ENCODE peak calls at places on chromosomes 3 and 15, in four cellular contexts. One of them, this sample, is unnamed.

GRCh38 chr3:30578479-30578878 is 27.9 kb upstream of the TGFBR2 start:
- DNase-seq in cardiac muscle cell: no peak
- DNase-seq in CD8-positive, alpha-beta memory T cell: no peak
- DNase-seq in lower lobe of right lung: peak; percentile 49
- DNase-seq in this sample: no peak

GRCh38 chr3:122416966-122417365 is 1.1 kb upstream of the WDR5B start:
- DNase-seq in lower lobe of right lung: no peak
- DNase-seq in cardiac muscle cell: no peak
- DNase-seq in CD8-positive, alpha-beta memory T cell: no peak
- DNase-seq in this sample: no peak

GRCh38 chr3:112092439-112093179 is 6.4 kb downstream of the C3orf52 start:
- DNase-seq in CD8-positive, alpha-beta memory T cell: no peak
- DNase-seq in cardiac muscle cell: peak; percentile 65
- DNase-seq in lower lobe of right lung: no peak
- DNase-seq in this sample: no peak

GRCh38 chr3:125431912-125432587 is 56.9 kb upstream of the ZNF148 start:
- DNase-seq in lower lobe of right lung: no peak
- DNase-seq in cardiac muscle cell: no peak
- DNase-seq in CD8-positive, alpha-beta memory T cell: no peak
- DNase-seq in this sample: no peak

GRCh38 chr15:51499379-51499976 is 123.1 kb downstream of the DMXL2 start:
- DNase-seq in cardiac muscle cell: peak; percentile 1
- DNase-seq in CD8-positive, alpha-beta memory T cell: no peak
- DNase-seq in lower lobe of right lung: no peak
- DNase-seq in this sample: no peak

GRCh38 chr3:12170207-12170606 is 11.5 kb upstream of the TIMP4 start:
- DNase-seq in CD8-positive, alpha-beta memory T cell: no peak
- DNase-seq in cardiac muscle cell: no peak
- DNase-seq in lower lobe of right lung: no peak
- DNase-seq in this sample: no peak

GRCh38 chr15:43244092-43244491 is 22.6 kb downstream of the TGM5 start:
- DNase-seq in cardiac muscle cell: no peak
- DNase-seq in lower lobe of right lung: no peak
- DNase-seq in CD8-positive, alpha-beta memory T cell: no peak
- DNase-seq in this sample: no peak

GRCh38 chr3:4508048-4508981 is 15.2 kb downstream of the ITPR1 start:
- DNase-seq in lower lobe of right lung: no peak
- DNase-seq in CD8-positive, alpha-beta memory T cell: no peak
- DNase-seq in cardiac muscle cell: no peak
- DNase-seq in this sample: no peak

GRCh38 chr3:194286747-194287146 is 64.4 kb downstream of the CPN2 start:
- DNase-seq in cardiac muscle cell: no peak
- DNase-seq in lower lobe of right lung: no peak
- DNase-seq in CD8-positive, alpha-beta memory T cell: no peak
- DNase-seq in this sample: no peak

GRCh38 chr15:74121040-74121439 is 9.3 kb upstream of the ISLR2 start:
- DNase-seq in CD8-positive, alpha-beta memory T cell: no peak
- DNase-seq in lower lobe of right lung: no peak
- DNase-seq in cardiac muscle cell: no peak
- DNase-seq in this sample: no peak

GRCh38 chr3:42031808-42032475 is 59.2 kb upstream of the TRAK1 start:
- DNase-seq in cardiac muscle cell: peak; percentile 80
- DNase-seq in CD8-positive, alpha-beta memory T cell: no peak
- DNase-seq in lower lobe of right lung: no peak
- DNase-seq in this sample: no peak

GRCh38 chr3:196198081-196198675 is 13.0 kb downstream of the ZDHHC19 start:
- DNase-seq in cardiac muscle cell: no peak
- DNase-seq in CD8-positive, alpha-beta memory T cell: no peak
- DNase-seq in lower lobe of right lung: no peak
- DNase-seq in this sample: no peak

GRCh38 chr3:122101646-122102045 is 46.5 kb downstream of the CD86 start:
- DNase-seq in cardiac muscle cell: peak; percentile 78
- DNase-seq in lower lobe of right lung: no peak
- DNase-seq in CD8-positive, alpha-beta memory T cell: no peak
- DNase-seq in this sample: no peak

GRCh38 chr3:124985358-124985757 is 50.8 kb upstream of the MUC13 start:
- DNase-seq in CD8-positive, alpha-beta memory T cell: no peak
- DNase-seq in cardiac muscle cell: no peak
- DNase-seq in lower lobe of right lung: no peak
- DNase-seq in this sample: no peak

GRCh38 chr3:104673981-104674380 is 692.7 kb upstream of the ALCAM start:
- DNase-seq in cardiac muscle cell: no peak
- DNase-seq in CD8-positive, alpha-beta memory T cell: no peak
- DNase-seq in lower lobe of right lung: no peak
- DNase-seq in this sample: no peak

GRCh38 chr3:142282503-142282902 is 57.1 kb upstream of the GK5 start:
- DNase-seq in cardiac muscle cell: no peak
- DNase-seq in lower lobe of right lung: no peak
- DNase-seq in CD8-positive, alpha-beta memory T cell: no peak
- DNase-seq in this sample: no peak

GRCh38 chr3:16789344-16790100 is 95.2 kb upstream of the PLCL2 start:
- DNase-seq in lower lobe of right lung: no peak
- DNase-seq in cardiac muscle cell: no peak
- DNase-seq in CD8-positive, alpha-beta memory T cell: peak; percentile 8
- DNase-seq in this sample: no peak

GRCh38 chr15:96183927-96184266 is 146.6 kb upstream of the NR2F2 start:
- DNase-seq in CD8-positive, alpha-beta memory T cell: no peak
- DNase-seq in cardiac muscle cell: no peak
- DNase-seq in lower lobe of right lung: no peak
- DNase-seq in this sample: no peak

GRCh38 chr3:172321035-172321434 is 127.2 kb downstream of the GHSR start:
- DNase-seq in lower lobe of right lung: no peak
- DNase-seq in CD8-positive, alpha-beta memory T cell: no peak
- DNase-seq in cardiac muscle cell: no peak
- DNase-seq in this sample: no peak

GRCh38 chr3:48428863-48429415 is 947 bp downstream of the PLXNB1 start:
- DNase-seq in CD8-positive, alpha-beta memory T cell: no peak
- DNase-seq in cardiac muscle cell: peak; percentile 67
- DNase-seq in lower lobe of right lung: peak; percentile 53
- DNase-seq in this sample: no peak

GRCh38 chr3:64213224-64213893 is 11.9 kb downstream of the PRICKLE2 start:
- DNase-seq in lower lobe of right lung: no peak
- DNase-seq in cardiac muscle cell: no peak
- DNase-seq in CD8-positive, alpha-beta memory T cell: no peak
- DNase-seq in this sample: no peak

GRCh38 chr3:169607909-169608308 is 55.6 kb downstream of the MECOM start:
- DNase-seq in cardiac muscle cell: no peak
- DNase-seq in CD8-positive, alpha-beta memory T cell: no peak
- DNase-seq in lower lobe of right lung: no peak
- DNase-seq in this sample: no peak

GRCh38 chr3:60182697-60183096 is 1068.6 kb downstream of the FHIT start:
- DNase-seq in CD8-positive, alpha-beta memory T cell: no peak
- DNase-seq in cardiac muscle cell: no peak
- DNase-seq in lower lobe of right lung: no peak
- DNase-seq in this sample: no peak

GRCh38 chr15:89356634-89357298 is 22.1 kb upstream of the POLG start:
- DNase-seq in CD8-positive, alpha-beta memory T cell: no peak
- DNase-seq in cardiac muscle cell: no peak
- DNase-seq in lower lobe of right lung: no peak
- DNase-seq in this sample: no peak

GRCh38 chr3:194089357-194090177 is 46.4 kb upstream of the HES1 start:
- DNase-seq in CD8-positive, alpha-beta memory T cell: no peak
- DNase-seq in cardiac muscle cell: no peak
- DNase-seq in lower lobe of right lung: peak; percentile 87
- DNase-seq in this sample: no peak

GRCh38 chr3:188064831-188065493 is 89.0 kb upstream of the LPP start:
- DNase-seq in lower lobe of right lung: no peak
- DNase-seq in cardiac muscle cell: no peak
- DNase-seq in CD8-positive, alpha-beta memory T cell: no peak
- DNase-seq in this sample: no peak

GRCh38 chr3:188796122-188796631 is 375.6 kb upstream of the TPRG1 start:
- DNase-seq in cardiac muscle cell: no peak
- DNase-seq in lower lobe of right lung: no peak
- DNase-seq in CD8-positive, alpha-beta memory T cell: no peak
- DNase-seq in this sample: no peak

GRCh38 chr3:101842245-101842934 is 6.9 kb upstream of the NFKBIZ start:
- DNase-seq in cardiac muscle cell: peak; percentile 33
- DNase-seq in CD8-positive, alpha-beta memory T cell: no peak
- DNase-seq in lower lobe of right lung: no peak
- DNase-seq in this sample: no peak

GRCh38 chr3:53846134-53846850 is at the start of the genes CHDH and IL17RB:
- DNase-seq in CD8-positive, alpha-beta memory T cell: peak; percentile 7
- DNase-seq in lower lobe of right lung: peak; percentile 84
- DNase-seq in cardiac muscle cell: peak; percentile 74
- DNase-seq in this sample: peak; percentile 23

GRCh38 chr3:126104028-126104635 is 20.2 kb upstream of the SLC41A3 start:
- DNase-seq in lower lobe of right lung: no peak
- DNase-seq in CD8-positive, alpha-beta memory T cell: no peak
- DNase-seq in cardiac muscle cell: no peak
- DNase-seq in this sample: peak; percentile 2

GRCh38 chr3:186268616-186269448 is 93.2 kb downstream of the DGKG start:
- DNase-seq in lower lobe of right lung: no peak
- DNase-seq in cardiac muscle cell: no peak
- DNase-seq in CD8-positive, alpha-beta memory T cell: no peak
- DNase-seq in this sample: no peak

GRCh38 chr3:25725810-25726209 is 57.4 kb downstream of the NGLY1 start:
- DNase-seq in CD8-positive, alpha-beta memory T cell: no peak
- DNase-seq in lower lobe of right lung: no peak
- DNase-seq in cardiac muscle cell: no peak
- DNase-seq in this sample: no peak

GRCh38 chr3:149512073-149512782 is 37.7 kb downstream of the TM4SF4 start:
- DNase-seq in cardiac muscle cell: peak; percentile 78
- DNase-seq in lower lobe of right lung: peak; percentile 64
- DNase-seq in CD8-positive, alpha-beta memory T cell: no peak
- DNase-seq in this sample: no peak

GRCh38 chr15:23797747-23798157 is 110.6 kb upstream of the NDN start:
- DNase-seq in cardiac muscle cell: no peak
- DNase-seq in CD8-positive, alpha-beta memory T cell: no peak
- DNase-seq in lower lobe of right lung: no peak
- DNase-seq in this sample: no peak

DNA sequence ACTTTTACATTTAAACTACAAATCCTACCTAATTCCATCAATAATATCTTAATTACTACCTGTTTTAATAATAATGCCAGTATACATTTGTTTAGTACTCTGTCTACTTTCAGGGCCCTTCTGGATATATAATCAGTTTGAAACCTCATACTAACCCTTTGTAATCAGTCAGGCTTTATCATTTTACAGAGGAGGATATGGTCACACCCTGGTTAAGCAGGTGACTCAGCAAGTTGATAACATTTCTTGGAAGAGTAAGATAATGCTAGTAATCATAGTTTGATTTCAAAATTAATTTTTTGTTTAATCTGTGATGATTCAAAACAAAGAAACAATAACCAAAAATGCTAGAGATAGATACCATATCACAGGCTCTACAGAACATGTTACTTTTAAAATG is 208.2 kb upstream of the MANF start:
- DNase-seq in CD8-positive, alpha-beta memory T cell: no peak
- DNase-seq in cardiac muscle cell: no peak
- DNase-seq in lower lobe of right lung: no peak
- DNase-seq in this sample: no peak
- H3K9me3 ChIP-seq in CD8-positive, alpha-beta memory T cell: peaks cover 5% of the 10 kb centered on the region
- H3K9me3 ChIP-seq in cardiac muscle cell: no peaks in the 10 kb centered on the region
- H3K9me3 ChIP-seq in lower lobe of right lung: peaks cover 32% of the 10 kb centered on the region
- H3K9me3 ChIP-seq in this sample: peaks cover 8% of the 10 kb centered on the region

GRCh38 chr15:62270216-62270921 is 105.3 kb upstream of the C2CD4B start:
- DNase-seq in lower lobe of right lung: no peak
- DNase-seq in CD8-positive, alpha-beta memory T cell: no peak
- DNase-seq in cardiac muscle cell: no peak
- DNase-seq in this sample: no peak

GRCh38 chr15:62269504-62269903 is 104.4 kb upstream of the C2CD4B start:
- DNase-seq in lower lobe of right lung: no peak
- DNase-seq in cardiac muscle cell: peak; percentile 10
- DNase-seq in CD8-positive, alpha-beta memory T cell: no peak
- DNase-seq in this sample: no peak

GRCh38 chr15:62275818-62276217 is 110.7 kb upstream of the C2CD4B start:
- DNase-seq in cardiac muscle cell: no peak
- DNase-seq in lower lobe of right lung: no peak
- DNase-seq in CD8-positive, alpha-beta memory T cell: no peak
- DNase-seq in this sample: no peak

GRCh38 chr15:62277816-62278394 is 112.8 kb upstream of the C2CD4B start:
- DNase-seq in cardiac muscle cell: no peak
- DNase-seq in lower lobe of right lung: no peak
- DNase-seq in CD8-positive, alpha-beta memory T cell: no peak
- DNase-seq in this sample: no peak

DNA sequence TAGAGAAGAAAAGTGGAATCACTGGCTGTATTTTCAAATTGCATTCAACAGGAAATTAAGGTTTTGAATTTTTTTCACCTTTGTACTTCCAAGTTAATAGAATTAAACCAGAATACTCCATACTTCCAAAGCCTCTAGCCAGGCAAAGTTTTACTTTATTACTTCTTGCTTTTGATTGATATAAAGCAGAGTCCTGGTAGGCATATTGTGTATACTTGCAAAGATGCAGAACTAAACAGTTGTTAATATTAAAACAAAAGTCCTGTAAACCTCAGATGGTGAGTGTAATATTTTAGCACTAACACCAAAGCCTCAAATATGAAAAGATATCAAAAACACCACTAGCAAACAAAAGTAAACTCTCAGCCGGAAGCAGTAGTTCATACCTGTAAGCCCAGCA is 107.2 kb upstream of the C2CD4B start:
- DNase-seq in CD8-positive, alpha-beta memory T cell: no peak
- DNase-seq in lower lobe of right lung: no peak
- DNase-seq in cardiac muscle cell: no peak
- DNase-seq in this sample: no peak
- H3K9me3 ChIP-seq in CD8-positive, alpha-beta memory T cell: peaks cover 6% of the 10 kb centered on the region
- H3K9me3 ChIP-seq in lower lobe of right lung: peaks cover 38% of the 10 kb centered on the region
- H3K9me3 ChIP-seq in cardiac muscle cell: no peaks in the 10 kb centered on the region
- H3K9me3 ChIP-seq in this sample: peaks cover 13% of the 10 kb centered on the region

DNA sequence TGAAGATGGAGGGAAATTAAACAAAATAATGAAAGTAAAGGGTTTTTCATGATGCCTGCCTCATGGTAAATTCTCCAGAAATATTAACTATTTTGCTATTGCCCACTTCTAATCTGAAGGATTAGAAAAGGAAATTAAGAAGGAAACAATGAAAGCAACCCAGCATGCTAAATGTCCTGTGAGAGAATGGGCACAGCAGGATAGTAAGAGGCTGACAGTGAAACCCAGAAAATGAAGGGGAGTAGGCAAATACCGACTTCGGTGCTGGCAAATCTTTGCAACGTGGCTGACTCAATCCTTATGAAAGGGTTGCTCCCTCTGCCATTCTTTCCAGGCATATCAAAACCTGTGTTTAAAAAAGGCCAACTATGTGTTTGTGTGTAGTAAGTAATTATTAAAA is 147.5 kb upstream of the SYNPR start:
- DNase-seq in cardiac muscle cell: no peak
- DNase-seq in lower lobe of right lung: no peak
- DNase-seq in CD8-positive, alpha-beta memory T cell: no peak
- DNase-seq in this sample: no peak
- H3K9me3 ChIP-seq in cardiac muscle cell: no peaks in the 10 kb centered on the region
- H3K9me3 ChIP-seq in lower lobe of right lung: no peaks in the 10 kb centered on the region
- H3K9me3 ChIP-seq in CD8-positive, alpha-beta memory T cell: no peaks in the 10 kb centered on the region
- H3K9me3 ChIP-seq in this sample: no peaks in the 10 kb centered on the region

DNA sequence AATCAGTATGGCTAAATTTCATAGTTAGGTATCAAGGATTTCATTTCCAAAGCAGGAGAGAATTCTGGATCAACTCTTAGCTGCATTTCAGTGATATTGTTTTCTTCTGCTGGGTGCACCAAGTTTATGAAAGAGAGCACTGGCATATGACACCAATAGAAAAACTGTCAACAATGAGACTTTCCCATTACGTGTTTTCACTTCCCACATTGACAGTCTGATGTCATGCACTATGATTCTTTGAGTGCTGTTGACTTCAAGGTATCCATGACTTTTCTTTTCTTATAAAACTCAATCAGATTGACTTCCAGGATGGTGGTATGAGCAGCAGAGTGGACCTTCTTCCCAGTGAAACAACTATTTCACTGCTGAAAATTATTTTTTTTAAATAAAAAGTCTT is 476.1 kb downstream of the EDEM1 start:
- DNase-seq in cardiac muscle cell: no peak
- DNase-seq in CD8-positive, alpha-beta memory T cell: no peak
- DNase-seq in lower lobe of right lung: no peak
- DNase-seq in this sample: no peak
- H3K9me3 ChIP-seq in cardiac muscle cell: no peaks in the 10 kb centered on the region
- H3K9me3 ChIP-seq in CD8-positive, alpha-beta memory T cell: no peaks in the 10 kb centered on the region
- H3K9me3 ChIP-seq in lower lobe of right lung: peaks cover 13% of the 10 kb centered on the region
- H3K9me3 ChIP-seq in this sample: no peaks in the 10 kb centered on the region

This sample was measured in T-helper 17 cell.